ENCODE peak calls at places on chromosomes 11 and 22, in four cellular contexts. P is thoracic aorta; M is esophagus muscularis mucosa; B is CD4-positive, alpha-beta T cell. K is an unnamed sample.

GRCh38 chr11:99464985-99465384 is 444.2 kb downstream of the CNTN5 start:
- DNase-seq in P (no peak), M (no peak), B (no peak), K (no peak)

GRCh38 chr11:102448869-102449224 is 3.7 kb downstream of the TMEM123 start:
- DNase-seq in P (no peak), M (no peak), B (no peak), K (no peak)

GRCh38 chr11:20034941-20035340 is 125.3 kb downstream of the DBX1 start:
- DNase-seq in P (no peak), M (no peak), B (no peak), K (no peak)

GRCh38 chr11:123426766-123427165 is 3.3 kb upstream of the GRAMD1B start:
- DNase-seq in P (no peak), M (no peak), B (no peak), K (no peak)

GRCh38 chr22:46350646-46351045 is 15.1 kb downstream of the TRMU start:
- DNase-seq in P (no peak), M (no peak), B (no peak), K (no peak)

GRCh38 chr11:94938399-94939055 is 34.8 kb downstream of the CWC15 start:
- DNase-seq in P (no peak), M (peak), B (no peak), K (no peak)

GRCh38 chr22:32985899-32986772 is 72.0 kb downstream of the SYN3 start:
- DNase-seq in P (peak), M (no peak), B (peak), K (no peak)

GRCh38 chr11:106998126-106998525 is 20.1 kb downstream of the GUCY1A2 start:
- DNase-seq in P (no peak), M (no peak), B (no peak), K (no peak)

GRCh38 chr11:9060700-9061111 is 30.7 kb downstream of the SCUBE2 start:
- DNase-seq in P (no peak), M (no peak), B (no peak), K (no peak)

GRCh38 chr11:79485694-79486093 is 44.9 kb upstream of the TENM4 start:
- DNase-seq in P (no peak), M (no peak), B (no peak), K (no peak)

GRCh38 chr11:119470316-119471266 is 47.6 kb upstream of the THY1 start:
- DNase-seq in P (no peak), M (peak), B (no peak), K (no peak)

GRCh38 chr11:27926981-27927481 is 180.9 kb downstream of the KIF18A start:
- DNase-seq in P (no peak), M (no peak), B (no peak), K (no peak)

GRCh38 chr11:2399488-2400068 is 972 bp upstream of the TSSC4 start:
- DNase-seq in P (no peak), M (no peak), B (peak), K (no peak)

GRCh38 chr22:29607426-29607825 is 4.0 kb downstream of the NF2 start:
- DNase-seq in P (no peak), M (no peak), B (no peak), K (no peak)

GRCh38 chr11:45664376-45665205 is 831 bp downstream of the CHST1 start:
- DNase-seq in P (no peak), M (no peak), B (no peak), K (no peak)

GRCh38 chr22:47129902-47130301 is 367.5 kb downstream of the TBC1D22A start:
- DNase-seq in P (no peak), M (no peak), B (no peak), K (no peak)

GRCh38 chr11:113615773-113616172 is 90.3 kb downstream of the TMPRSS5 start:
- DNase-seq in P (no peak), M (no peak), B (no peak), K (no peak)

GRCh38 chr11:95148421-95148820 is 58.8 kb downstream of the ENDOD1 start:
- DNase-seq in P (no peak), M (no peak), B (no peak), K (no peak)

GRCh38 chr22:46528121-46528610 is 9.3 kb downstream of the CELSR1 start:
- DNase-seq in P (no peak), M (no peak), B (no peak), K (no peak)

GRCh38 chr11:11499300-11499699 is 122.5 kb downstream of the GALNT18 start:
- DNase-seq in P (no peak), M (no peak), B (no peak), K (no peak)

GRCh38 chr22:43829448-43829821 is 17.3 kb upstream of the EFCAB6 start:
- DNase-seq in P (no peak), M (no peak), B (no peak), K (no peak)

DNA sequence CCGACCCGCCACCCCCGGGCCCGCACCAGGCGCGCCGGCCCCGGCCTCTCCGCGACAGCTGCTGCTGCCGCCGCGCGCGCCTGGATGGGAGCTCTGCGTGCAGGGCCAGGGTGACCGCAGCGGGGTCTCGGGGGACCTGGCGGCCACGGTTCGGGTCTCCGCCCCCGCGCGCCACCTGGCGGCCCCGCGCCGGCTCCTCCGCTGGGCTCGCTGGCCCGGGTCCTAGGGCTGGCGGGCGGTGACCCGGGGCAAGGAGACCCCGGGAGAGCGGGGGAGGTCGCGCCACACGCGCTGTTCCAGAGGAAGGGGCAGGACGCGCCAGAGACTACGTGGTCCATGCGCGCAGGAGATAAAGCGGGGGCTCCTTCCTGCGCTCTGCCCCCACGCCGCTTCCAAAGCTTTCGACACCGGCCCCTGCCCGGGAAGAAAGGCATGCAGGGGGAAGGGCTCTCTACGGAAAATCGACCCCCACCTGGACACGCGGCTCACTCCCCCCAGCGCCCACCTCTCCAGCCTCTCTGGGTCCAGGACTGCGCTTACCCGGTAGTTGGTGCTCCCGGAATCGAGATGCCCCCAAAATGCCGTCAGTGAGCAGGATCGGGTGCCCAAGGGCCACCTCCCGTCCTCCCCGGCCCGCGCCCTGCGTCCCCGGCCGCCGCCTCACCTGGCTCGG is 480 bp downstream of the SHANK2 start:
- DNase-seq in P (no peak), M (no peak), B (no peak), K (peak)
- TF ChIP-seq CTCF in P (peak), M (peak), B (no peak), K (no peak)

GRCh38 chr11:60168306-60168705 is 14.6 kb downstream of the MS4A6A start:
- DNase-seq in P (no peak), M (no peak), B (no peak), K (no peak)

GRCh38 chr11:60172011-60172410 is 10.9 kb downstream of the MS4A6A start:
- DNase-seq in P (no peak), M (no peak), B (no peak), K (no peak)

GRCh38 chr11:60170566-60170965 is 12.3 kb downstream of the MS4A6A start:
- DNase-seq in P (no peak), M (no peak), B (no peak), K (no peak)

GRCh38 chr11:60165946-60166345 is 16.9 kb downstream of the MS4A6A start:
- DNase-seq in P (no peak), M (no peak), B (no peak), K (no peak)

DNA sequence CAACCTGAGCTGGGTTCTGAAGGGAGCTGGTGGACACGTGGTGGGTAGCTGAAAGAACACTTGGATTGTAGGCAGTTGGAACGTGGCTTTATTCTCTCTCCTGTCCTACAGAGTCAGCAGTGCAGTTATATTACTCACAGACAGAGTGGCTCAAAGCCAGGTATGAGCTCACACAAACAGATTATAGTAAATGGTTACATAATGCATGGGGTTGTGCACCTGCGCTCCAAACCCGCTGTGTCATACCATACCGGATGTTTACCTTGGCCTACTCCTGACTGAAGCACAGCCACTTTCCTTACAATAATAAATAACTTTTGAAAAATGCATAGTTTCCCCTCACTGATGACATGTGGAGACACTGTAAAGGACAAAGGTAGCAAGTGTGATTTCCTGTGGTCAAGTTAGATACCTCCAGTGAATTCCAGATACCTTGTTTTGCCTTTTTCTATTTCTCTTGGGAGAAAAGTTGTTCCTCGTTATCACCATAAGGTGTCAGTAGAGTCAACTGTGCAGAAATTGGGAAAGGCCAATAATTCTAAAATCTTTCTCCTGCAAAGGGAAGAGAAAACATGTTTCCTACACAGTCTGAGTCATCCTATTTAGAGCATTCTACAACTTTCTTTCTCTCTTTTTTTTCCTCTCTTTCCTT is 13.5 kb downstream of the MS4A6A start:
- DNase-seq in P (no peak), M (no peak), B (no peak), K (no peak)
- TF ChIP-seq CTCF in P (peak), M (peak), B (no peak), K (no peak)

DNA sequence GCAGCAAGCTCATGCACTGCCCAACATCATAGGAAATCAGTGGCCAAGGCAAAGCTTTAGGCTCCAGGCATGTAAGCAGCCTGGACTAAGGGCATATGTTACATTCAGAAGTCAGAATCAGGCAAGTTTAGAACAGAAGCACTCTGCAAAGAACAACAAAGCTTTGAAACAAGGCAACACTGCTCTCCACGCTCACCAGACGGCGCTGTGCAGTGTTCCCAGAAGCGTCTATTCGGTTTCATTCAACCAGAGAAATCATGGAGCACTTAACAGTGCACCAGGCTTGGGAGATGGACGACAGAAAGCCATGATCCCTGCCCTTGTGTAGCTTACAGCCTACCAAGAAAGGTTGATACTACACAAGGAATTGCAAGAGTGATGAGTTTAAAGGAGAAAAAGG is 555.8 kb downstream of the BUD13 start:
- DNase-seq in P (no peak), M (no peak), B (no peak), K (no peak)
- TF ChIP-seq CTCF in P (no peak), M (peak), B (peak), K (no peak)

GRCh38 chr22:22870577-22871398 is 16.8 kb upstream of the IGLL5 start:
- DNase-seq in P (no peak), M (peak), B (no peak), K (no peak)
- TF ChIP-seq CTCF in P (no peak), M (no peak), B (no peak), K (no peak)

GRCh38 chr11:22133785-22134184 is 59.1 kb upstream of the ANO5 start:
- DNase-seq in P (no peak), M (no peak), B (no peak), K (no peak)

DNA sequence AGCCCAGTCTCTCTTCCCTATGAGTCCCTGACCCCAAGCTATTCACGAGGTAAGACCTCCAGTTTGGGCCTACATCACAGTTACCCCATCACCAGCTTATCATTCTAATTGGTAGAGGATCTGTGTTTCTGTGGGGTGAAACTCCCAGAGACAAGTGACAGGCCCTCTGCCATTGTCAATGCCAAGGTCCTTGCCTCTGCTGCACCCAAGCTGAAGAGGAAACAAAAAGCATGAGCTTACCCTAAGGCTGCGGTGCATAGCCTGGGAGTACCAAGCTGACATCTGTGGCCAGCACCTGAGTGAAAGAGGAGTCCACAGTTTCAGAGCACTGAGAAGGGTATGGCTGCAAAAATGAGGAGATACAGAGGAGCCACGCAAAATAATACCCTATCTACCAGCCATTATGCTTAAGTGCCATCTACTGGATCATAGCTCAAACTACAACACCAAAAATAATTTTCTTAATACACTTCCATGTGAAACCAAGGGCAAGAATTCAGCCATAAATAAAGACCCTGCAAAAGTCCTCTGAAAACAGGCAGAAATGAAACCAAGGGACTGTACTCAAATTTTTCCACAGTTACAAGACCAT is 62.3 kb upstream of the ANO5 start:
- DNase-seq in P (no peak), M (no peak), B (no peak), K (no peak)
- TF ChIP-seq CTCF in P (no peak), M (peak), B (no peak), K (no peak)

GRCh38 chr11:73539506-73540084 is 58.3 kb downstream of the FAM168A start:
- DNase-seq in P (no peak), M (no peak), B (no peak), K (no peak)
- TF ChIP-seq CTCF in P (no peak), M (no peak), B (no peak), K (no peak)

K was measured in activated B cell treated with CpG ODN at 0.5 μM for 24 hours.